ENCODE peak calls at places on chromosomes 16 and 17, in five cellular contexts. One of them, this sample, is unnamed. For H3K36me3, the result is how much of the 10 kb centered on the place peaks cover.

GRCh38 chr16:89136931-89137330 is 34.6 kb upstream of the CDH15 start:
- DNase-seq in uterus: no peak
- DNase-seq in CD8-positive, alpha-beta memory T cell: no peak
- DNase-seq in neural progenitor cell: no peak
- DNase-seq in adipocyte: no peak
- DNase-seq in this sample: no peak

GRCh38 chr16:72877374-72878028 is 170.4 kb downstream of the ZFHX3 start:
- DNase-seq in uterus: no peak
- DNase-seq in CD8-positive, alpha-beta memory T cell: no peak
- DNase-seq in neural progenitor cell: no peak
- DNase-seq in adipocyte: peak
- DNase-seq in this sample: peak

GRCh38 chr17:46020023-46020735 is 21.1 kb downstream of the STH start:
- DNase-seq in uterus: no peak
- DNase-seq in CD8-positive, alpha-beta memory T cell: peak
- DNase-seq in neural progenitor cell: no peak
- DNase-seq in adipocyte: no peak
- DNase-seq in this sample: no peak

GRCh38 chr16:88804552-88805339 is 1.2 kb downstream of the CDT1 start:
- DNase-seq in uterus: no peak
- DNase-seq in CD8-positive, alpha-beta memory T cell: no peak
- DNase-seq in neural progenitor cell: no peak
- DNase-seq in adipocyte: peak
- DNase-seq in this sample: no peak

GRCh38 chr16:67663151-67663876 is 2.6 kb downstream of the PARD6A start:
- DNase-seq in uterus: no peak
- DNase-seq in CD8-positive, alpha-beta memory T cell: no peak
- DNase-seq in neural progenitor cell: peak
- DNase-seq in adipocyte: peak
- DNase-seq in this sample: no peak

GRCh38 chr16:88103011-88103410 is 151.8 kb downstream of the BANP start:
- DNase-seq in uterus: no peak
- DNase-seq in CD8-positive, alpha-beta memory T cell: no peak
- DNase-seq in neural progenitor cell: no peak
- DNase-seq in adipocyte: no peak
- DNase-seq in this sample: no peak

GRCh38 chr17:57872536-57872935 is 22.7 kb upstream of the MRPS23 start:
- DNase-seq in uterus: no peak
- DNase-seq in CD8-positive, alpha-beta memory T cell: no peak
- DNase-seq in neural progenitor cell: no peak
- DNase-seq in adipocyte: no peak
- DNase-seq in this sample: no peak

GRCh38 chr17:77203436-77203835 is 62.7 kb downstream of the SEC14L1 start:
- DNase-seq in uterus: no peak
- DNase-seq in CD8-positive, alpha-beta memory T cell: no peak
- DNase-seq in neural progenitor cell: no peak
- DNase-seq in adipocyte: no peak
- DNase-seq in this sample: no peak

GRCh38 chr17:29042679-29043538 is at the start of gene PIPOX:
- DNase-seq in uterus: no peak
- DNase-seq in CD8-positive, alpha-beta memory T cell: no peak
- DNase-seq in neural progenitor cell: peak
- DNase-seq in adipocyte: peak
- DNase-seq in this sample: peak

GRCh38 chr16:86664518-86665318 is 86.4 kb downstream of the FOXL1 start:
- DNase-seq in uterus: no peak
- DNase-seq in CD8-positive, alpha-beta memory T cell: peak
- DNase-seq in neural progenitor cell: no peak
- DNase-seq in adipocyte: peak
- DNase-seq in this sample: peak

GRCh38 chr17:62892870-62893338 is 73.1 kb upstream of the TANC2 start:
- DNase-seq in uterus: no peak
- DNase-seq in CD8-positive, alpha-beta memory T cell: no peak
- DNase-seq in neural progenitor cell: no peak
- DNase-seq in adipocyte: peak
- DNase-seq in this sample: peak

GRCh38 chr17:35752945-35753764 is at the start of gene GAS2L2:
- DNase-seq in uterus: no peak
- DNase-seq in CD8-positive, alpha-beta memory T cell: no peak
- DNase-seq in neural progenitor cell: no peak
- DNase-seq in adipocyte: no peak
- DNase-seq in this sample: no peak

GRCh38 chr16:87739801-87740200 is 26.0 kb downstream of the KLHDC4 start:
- DNase-seq in uterus: no peak
- DNase-seq in CD8-positive, alpha-beta memory T cell: no peak
- DNase-seq in neural progenitor cell: no peak
- DNase-seq in adipocyte: no peak
- DNase-seq in this sample: peak

GRCh38 chr17:59893617-59894100 is 738 bp downstream of the RPS6KB1 start:
- DNase-seq in uterus: no peak
- DNase-seq in CD8-positive, alpha-beta memory T cell: peak
- DNase-seq in neural progenitor cell: peak
- DNase-seq in adipocyte: peak
- DNase-seq in this sample: peak

GRCh38 chr16:87327798-87328495 is 10.8 kb upstream of the C16orf95 start:
- DNase-seq in uterus: no peak
- DNase-seq in CD8-positive, alpha-beta memory T cell: no peak
- DNase-seq in neural progenitor cell: no peak
- DNase-seq in adipocyte: no peak
- DNase-seq in this sample: no peak

GRCh38 chr17:79793924-79794304 is 3.0 kb downstream of the CBX8 start:
- DNase-seq in uterus: no peak
- DNase-seq in CD8-positive, alpha-beta memory T cell: no peak
- DNase-seq in neural progenitor cell: peak
- DNase-seq in adipocyte: peak
- DNase-seq in this sample: no peak

GRCh38 chr17:18361837-18362380 is 1.4 kb downstream of the SHMT1 start:
- DNase-seq in uterus: no peak
- DNase-seq in CD8-positive, alpha-beta memory T cell: no peak
- DNase-seq in neural progenitor cell: no peak
- DNase-seq in adipocyte: no peak
- DNase-seq in this sample: no peak

GRCh38 chr17:82300707-82301270 is 16.6 kb downstream of the CD7 start:
- DNase-seq in uterus: peak
- DNase-seq in CD8-positive, alpha-beta memory T cell: peak
- DNase-seq in neural progenitor cell: peak
- DNase-seq in adipocyte: peak
- DNase-seq in this sample: no peak

GRCh38 chr16:85857406-85857805 is 41.6 kb upstream of the IRF8 start:
- DNase-seq in uterus: no peak
- DNase-seq in CD8-positive, alpha-beta memory T cell: no peak
- DNase-seq in neural progenitor cell: no peak
- DNase-seq in adipocyte: no peak
- DNase-seq in this sample: no peak

GRCh38 chr16:85607331-85607765 is 5.8 kb upstream of the GSE1 start:
- DNase-seq in uterus: no peak
- DNase-seq in CD8-positive, alpha-beta memory T cell: no peak
- DNase-seq in neural progenitor cell: peak
- DNase-seq in adipocyte: no peak
- DNase-seq in this sample: no peak

GRCh38 chr17:38893113-38893512 is 23.3 kb downstream of the LASP1 start:
- DNase-seq in uterus: no peak
- DNase-seq in CD8-positive, alpha-beta memory T cell: no peak
- DNase-seq in neural progenitor cell: no peak
- DNase-seq in adipocyte: no peak
- DNase-seq in this sample: no peak

GRCh38 chr16:82664181-82664580 is 37.4 kb downstream of the CDH13 start:
- DNase-seq in uterus: no peak
- DNase-seq in CD8-positive, alpha-beta memory T cell: no peak
- DNase-seq in neural progenitor cell: no peak
- DNase-seq in adipocyte: no peak
- DNase-seq in this sample: no peak

GRCh38 chr17:20611314-20611713 is 31.8 kb downstream of the CDRT15L2 start:
- DNase-seq in uterus: no peak
- DNase-seq in CD8-positive, alpha-beta memory T cell: no peak
- DNase-seq in neural progenitor cell: peak
- DNase-seq in adipocyte: no peak
- DNase-seq in this sample: no peak

GRCh38 chr16:3474136-3474779 is 21.0 kb downstream of the C16orf90 start:
- DNase-seq in uterus: no peak
- DNase-seq in CD8-positive, alpha-beta memory T cell: no peak
- DNase-seq in neural progenitor cell: no peak
- DNase-seq in adipocyte: no peak
- DNase-seq in this sample: no peak

GRCh38 chr17:62676231-62676943 is 48.9 kb downstream of the MRC2 start:
- DNase-seq in uterus: no peak
- DNase-seq in CD8-positive, alpha-beta memory T cell: no peak
- DNase-seq in neural progenitor cell: no peak
- DNase-seq in adipocyte: no peak
- DNase-seq in this sample: no peak

DNA sequence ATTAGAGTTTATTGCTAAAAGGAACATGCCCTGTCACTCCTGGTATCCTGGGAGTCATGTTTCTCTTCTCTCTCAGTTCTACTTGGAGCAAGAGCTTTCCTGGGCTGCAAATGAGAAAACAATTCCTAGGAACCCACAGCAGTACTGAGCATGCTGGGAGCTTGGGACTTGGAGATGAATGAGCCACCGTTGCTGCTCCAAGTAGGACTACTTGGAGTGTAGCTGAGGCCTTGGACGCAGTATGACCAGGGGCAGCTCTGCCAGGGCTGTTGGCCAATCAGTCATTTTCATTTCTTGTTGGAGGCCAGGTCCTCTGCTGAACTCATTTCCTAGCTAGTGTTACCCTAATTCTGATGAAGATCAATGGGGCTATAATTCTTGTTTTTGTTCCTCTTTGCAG is 8.1 kb upstream of the LGALS9 start:
- DNase-seq in uterus: no peak
- DNase-seq in CD8-positive, alpha-beta memory T cell: no peak
- DNase-seq in neural progenitor cell: no peak
- DNase-seq in adipocyte: no peak
- DNase-seq in this sample: no peak
- H3K36me3 ChIP-seq in uterus: under half
- H3K36me3 ChIP-seq in CD8-positive, alpha-beta memory T cell: under half
- H3K36me3 ChIP-seq in neural progenitor cell: under half
- H3K36me3 ChIP-seq in adipocyte: under half
- H3K36me3 ChIP-seq in this sample: under half

GRCh38 chr16:11106726-11107125 is 149.3 kb downstream of the SOCS1 start:
- DNase-seq in uterus: no peak
- DNase-seq in CD8-positive, alpha-beta memory T cell: no peak
- DNase-seq in neural progenitor cell: no peak
- DNase-seq in adipocyte: no peak
- DNase-seq in this sample: no peak

GRCh38 chr16:11102523-11102898 is 153.5 kb downstream of the SOCS1 start:
- DNase-seq in uterus: no peak
- DNase-seq in CD8-positive, alpha-beta memory T cell: no peak
- DNase-seq in neural progenitor cell: no peak
- DNase-seq in adipocyte: no peak
- DNase-seq in this sample: no peak

GRCh38 chr16:11104168-11105037 is 151.6 kb downstream of the SOCS1 start:
- DNase-seq in uterus: no peak
- DNase-seq in CD8-positive, alpha-beta memory T cell: no peak
- DNase-seq in neural progenitor cell: no peak
- DNase-seq in adipocyte: no peak
- DNase-seq in this sample: no peak

GRCh38 chr16:11107781-11108465 is 148.1 kb downstream of the SOCS1 start:
- DNase-seq in uterus: no peak
- DNase-seq in CD8-positive, alpha-beta memory T cell: no peak
- DNase-seq in neural progenitor cell: no peak
- DNase-seq in adipocyte: peak
- DNase-seq in this sample: no peak

GRCh38 chr16:11105038-11105903 is 150.7 kb downstream of the SOCS1 start:
- DNase-seq in uterus: peak
- DNase-seq in CD8-positive, alpha-beta memory T cell: no peak
- DNase-seq in neural progenitor cell: no peak
- DNase-seq in adipocyte: peak
- DNase-seq in this sample: peak
- H3K4me3 ChIP-seq in uterus: no peak
- H3K4me3 ChIP-seq in CD8-positive, alpha-beta memory T cell: no peak
- H3K4me3 ChIP-seq in neural progenitor cell: no peak
- H3K4me3 ChIP-seq in adipocyte: no peak
- H3K4me3 ChIP-seq in this sample: no peak

DNA sequence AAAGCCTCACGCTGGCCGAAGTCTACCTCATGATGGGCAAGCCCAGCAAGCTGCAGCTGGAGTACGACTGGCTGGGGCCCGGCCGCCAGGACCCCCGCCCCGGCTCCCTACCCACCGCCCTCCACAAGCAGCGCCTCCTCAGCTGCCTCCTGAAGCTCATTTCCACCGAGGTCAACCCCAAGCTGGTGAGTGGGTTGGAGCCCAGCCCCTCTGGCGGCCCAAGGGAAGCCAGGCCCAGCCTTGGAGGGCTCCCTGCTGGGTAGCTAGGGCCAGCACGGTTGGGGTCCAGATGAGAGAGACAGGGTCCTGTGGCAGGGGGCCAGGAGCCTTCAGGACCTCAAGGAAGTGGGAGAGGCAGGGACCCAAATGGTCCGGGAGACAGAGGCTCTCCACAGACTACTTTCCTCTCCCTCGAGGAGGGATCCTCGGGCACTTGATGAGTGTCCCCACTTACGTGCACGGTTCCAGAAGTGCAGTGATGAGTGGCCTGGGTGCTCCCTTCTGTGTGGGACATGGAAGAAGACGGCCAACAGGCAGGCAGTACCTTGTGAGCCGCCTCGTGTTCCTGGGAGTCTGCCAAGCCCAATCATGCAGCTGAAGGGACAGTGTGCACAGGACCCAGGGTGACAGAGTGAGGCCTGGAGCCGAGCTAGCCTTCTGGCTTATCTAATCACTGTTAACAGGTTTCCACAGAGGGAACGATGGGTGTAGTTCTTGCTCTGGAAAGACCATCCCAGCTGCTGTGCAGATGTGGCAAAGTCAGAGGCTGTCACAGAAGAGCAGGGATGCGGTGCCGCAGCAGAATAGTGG is 21.1 kb upstream of the JPT2 start:
- DNase-seq in uterus: no peak
- DNase-seq in CD8-positive, alpha-beta memory T cell: no peak
- DNase-seq in neural progenitor cell: no peak
- DNase-seq in adipocyte: no peak
- DNase-seq in this sample: no peak
- H3K36me3 ChIP-seq in uterus: under half
- H3K36me3 ChIP-seq in CD8-positive, alpha-beta memory T cell: under half
- H3K36me3 ChIP-seq in neural progenitor cell: under half
- H3K36me3 ChIP-seq in adipocyte: half or more
- H3K36me3 ChIP-seq in this sample: under half

GRCh38 chr17:60905709-60906108 is 228.1 kb downstream of the BCAS3 start:
- DNase-seq in uterus: no peak
- DNase-seq in CD8-positive, alpha-beta memory T cell: no peak
- DNase-seq in neural progenitor cell: no peak
- DNase-seq in adipocyte: no peak
- DNase-seq in this sample: no peak
- H3K4me3 ChIP-seq in uterus: no peak
- H3K4me3 ChIP-seq in CD8-positive, alpha-beta memory T cell: no peak
- H3K4me3 ChIP-seq in neural progenitor cell: no peak
- H3K4me3 ChIP-seq in adipocyte: no peak
- H3K4me3 ChIP-seq in this sample: no peak